ENCODE peak calls at places on chromosome 19, in six cellular contexts. J is A549, R is thoracic aorta, Q is aorta, Z is ascending aorta, N is psoas muscle. F is an unnamed sample. For H3K4me1, the result is how much of the 10 kb centered on the place peaks cover.

GRCh38 chr19:3986260-3987041 is 1.2 kb upstream of the EEF2 start:
- DNase-seq in J (peak), R (no peak), Q (no peak), Z (no peak), N (peak), F (peak)

GRCh38 chr19:9621156-9622037 is at the start of gene ZNF561:
- DNase-seq in J (peak), R (peak), Q (peak), Z (peak), N (peak), F (peak)

GRCh38 chr19:16509141-16510061 is 13.2 kb downstream of the C19orf44 start:
- DNase-seq in J (no peak), R (no peak), Q (no peak), Z (no peak), N (no peak), F (no peak)

GRCh38 chr19:1512671-1513491 is at the start of gene ADAMTSL5:
- DNase-seq in J (peak), R (no peak), Q (no peak), Z (no peak), N (peak), F (no peak)

GRCh38 chr19:53812335-53812734 is 11.8 kb downstream of the NLRP12 start:
- DNase-seq in J (no peak), R (no peak), Q (no peak), Z (no peak), N (no peak), F (no peak)

GRCh38 chr19:3029070-3029923 is at the start of gene TLE2:
- DNase-seq in J (no peak), R (no peak), Q (no peak), Z (no peak), N (peak), F (no peak)

GRCh38 chr19:1106841-1107654 is 3.3 kb downstream of the GPX4 start:
- DNase-seq in J (no peak), R (no peak), Q (no peak), Z (no peak), N (no peak), F (no peak)

GRCh38 chr19:48954011-48954594 is 572 bp upstream of the BAX start:
- DNase-seq in J (no peak), R (no peak), Q (no peak), Z (no peak), N (no peak), F (no peak)

GRCh38 chr19:39356073-39356472 is 13.9 kb downstream of the SAMD4B start:
- DNase-seq in J (no peak), R (no peak), Q (no peak), Z (no peak), N (no peak), F (no peak)

GRCh38 chr19:49441210-49441959 is at the start of gene SLC17A7:
- DNase-seq in J (peak), R (no peak), Q (no peak), Z (no peak), N (peak), F (no peak)

GRCh38 chr19:46226438-46226973 is 3.0 kb upstream of the IGFL1 start:
- DNase-seq in J (no peak), R (no peak), Q (no peak), Z (no peak), N (no peak), F (no peak)

GRCh38 chr19:15194938-15195337 is 5.9 kb downstream of the NOTCH3 start:
- DNase-seq in J (no peak), R (peak), Q (peak), Z (no peak), N (no peak), F (no peak)

GRCh38 chr19:5672708-5673459 is 7.4 kb downstream of the MICOS13 start:
- DNase-seq in J (no peak), R (no peak), Q (no peak), Z (no peak), N (no peak), F (no peak)

GRCh38 chr19:15216363-15216762 is 15.6 kb upstream of the NOTCH3 start:
- DNase-seq in J (no peak), R (no peak), Q (no peak), Z (no peak), N (no peak), F (peak)

GRCh38 chr19:51341976-51342580 is at the start of gene VSIG10L:
- DNase-seq in J (no peak), R (no peak), Q (no peak), Z (no peak), N (no peak), F (no peak)

GRCh38 chr19:35344511-35345031 is 3.1 kb upstream of the FFAR1 start:
- DNase-seq in J (no peak), R (no peak), Q (peak), Z (no peak), N (no peak), F (no peak)

GRCh38 chr19:35340431-35340830 is 7.3 kb upstream of the FFAR1 start:
- DNase-seq in J (no peak), R (no peak), Q (no peak), Z (no peak), N (no peak), F (no peak)

GRCh38 chr19:35341565-35342225 is 6.0 kb upstream of the FFAR1 start:
- DNase-seq in J (no peak), R (no peak), Q (peak), Z (no peak), N (no peak), F (no peak)

GRCh38 chr19:35341006-35341405 is 6.7 kb upstream of the FFAR1 start:
- DNase-seq in J (no peak), R (no peak), Q (peak), Z (no peak), N (no peak), F (no peak)

GRCh38 chr19:35342430-35342829 is 5.3 kb upstream of the FFAR1 start:
- DNase-seq in J (no peak), R (no peak), Q (peak), Z (no peak), N (no peak), F (no peak)
- H3K4me1 ChIP-seq in J (under half), R (under half), Q (under half), Z (under half), N (under half), F (under half)

GRCh38 chr19:52670046-52670445 is 31.9 kb upstream of the ZNF83 start:
- DNase-seq in J (no peak), R (no peak), Q (no peak), Z (no peak), N (no peak), F (peak)
- H3K4me1 ChIP-seq in J (under half), R (under half), Q (under half), Z (under half), N (under half), F (under half)

GRCh38 chr19:55645512-55645881 is 2.0 kb downstream of the ZNF581 start:
- DNase-seq in J (no peak), R (no peak), Q (no peak), Z (no peak), N (no peak), F (no peak)

GRCh38 chr19:55646889-55647731 is 902 bp upstream of the CCDC106 start:
- DNase-seq in J (no peak), R (no peak), Q (no peak), Z (no peak), N (no peak), F (no peak)

GRCh38 chr19:55648657-55649578 is 906 bp downstream of the CCDC106 start:
- DNase-seq in J (no peak), R (no peak), Q (no peak), Z (no peak), N (no peak), F (no peak)

GRCh38 chr19:55649579-55650557 is 1.9 kb downstream of the CCDC106 start:
- DNase-seq in J (no peak), R (no peak), Q (no peak), Z (no peak), N (no peak), F (no peak)

GRCh38 chr19:55647732-55648656 is at the start of gene CCDC106:
- DNase-seq in J (peak), R (no peak), Q (peak), Z (no peak), N (peak), F (peak)
- H3K4me1 ChIP-seq in J (under half), R (under half), Q (under half), Z (under half), N (under half), F (under half)

GRCh38 chr19:13095934-13096890 is 6.4 kb downstream of the LYL1 start:
- DNase-seq in J (peak), R (no peak), Q (no peak), Z (no peak), N (no peak), F (no peak)
- H3K4me1 ChIP-seq in J (half or more), R (under half), Q (under half), Z (under half), N (under half), F (under half)

F was measured in foreskin keratinocyte.